ENCODE peak calls at places on chromosomes 1 and 21, in six cellular contexts. Q is cardiac muscle cell, K is iPS DF 6.9, G is neuronal stem cell, B is tibial nerve, J is K562. Z is an unnamed sample.
A peak's percentile ranks its signal among the peaks of the same experiment; 100 is the strongest.

GRCh38 chr1:43009274-43009673 is 50.6 kb upstream of the SLC2A1 start:
- DNase-seq in Q (no peak), K (no peak), G (no peak), B (no peak), J (no peak), Z (no peak)

GRCh38 chr1:30379684-30380624 is 343.4 kb downstream of the MATN1 start:
- DNase-seq in Q (peak; percentile 83), K (peak; percentile 39), G (peak; percentile 75), B (peak; percentile 90), J (peak; percentile 82), Z (no peak)

GRCh38 chr21:42532466-42533181 is 19.0 kb downstream of the SLC37A1 start:
- DNase-seq in Q (no peak), K (no peak), G (no peak), B (peak; percentile 59), J (no peak), Z (peak; percentile 61)

GRCh38 chr21:29228306-29228705 is 70.4 kb upstream of the BACH1 start:
- DNase-seq in Q (peak; percentile 49), K (no peak), G (no peak), B (no peak), J (no peak), Z (no peak)

GRCh38 chr1:34918609-34919561 is 10.6 kb downstream of the DLGAP3 start:
- DNase-seq in Q (no peak), K (no peak), G (no peak), B (no peak), J (peak; percentile 41), Z (peak; percentile 13)

GRCh38 chr1:163250382-163250974 is 47.8 kb upstream of the RGS5 start:
- DNase-seq in Q (no peak), K (no peak), G (no peak), B (no peak), J (no peak), Z (no peak)

GRCh38 chr1:72140222-72140621 is 142.1 kb downstream of the NEGR1 start:
- DNase-seq in Q (no peak), K (no peak), G (no peak), B (no peak), J (no peak), Z (no peak)

GRCh38 chr1:181896824-181897223 is 164.7 kb downstream of the ZNF648 start:
- DNase-seq in Q (no peak), K (no peak), G (no peak), B (no peak), J (no peak), Z (no peak)

GRCh38 chr21:15687208-15687607 is 42.6 kb upstream of the USP25 start:
- DNase-seq in Q (no peak), K (no peak), G (no peak), B (no peak), J (no peak), Z (no peak)

GRCh38 chr1:221965252-221965651 is 223.4 kb upstream of the DUSP10 start:
- DNase-seq in Q (no peak), K (no peak), G (no peak), B (no peak), J (no peak), Z (no peak)

GRCh38 chr21:44983421-44984206 is 43.8 kb downstream of the SLX9 start:
- DNase-seq in Q (no peak), K (no peak), G (no peak), B (no peak), J (no peak), Z (no peak)

GRCh38 chr1:201436461-201436860 is 14.9 kb upstream of the TNNI1 start:
- DNase-seq in Q (no peak), K (no peak), G (no peak), B (no peak), J (peak; percentile 49), Z (no peak)

GRCh38 chr1:151756291-151756690 is 7.0 kb downstream of the MRPL9 start:
- DNase-seq in Q (peak; percentile 14), K (no peak), G (no peak), B (no peak), J (no peak), Z (no peak)

GRCh38 chr1:230424440-230425251 is 1.5 kb downstream of the PGBD5 start:
- DNase-seq in Q (no peak), K (no peak), G (no peak), B (no peak), J (no peak), Z (no peak)

GRCh38 chr1:164360265-164360664 is 198.7 kb upstream of the PBX1 start:
- DNase-seq in Q (no peak), K (no peak), G (no peak), B (no peak), J (no peak), Z (no peak)

GRCh38 chr1:241250465-241250864 is 106.5 kb downstream of the RGS7 start:
- DNase-seq in Q (no peak), K (no peak), G (no peak), B (no peak), J (no peak), Z (no peak)

GRCh38 chr1:9293512-9294439 is 1.1 kb downstream of the SPSB1 start:
- DNase-seq in Q (peak; percentile 42), K (no peak), G (no peak), B (no peak), J (peak; percentile 61), Z (peak; percentile 47)

DNA sequence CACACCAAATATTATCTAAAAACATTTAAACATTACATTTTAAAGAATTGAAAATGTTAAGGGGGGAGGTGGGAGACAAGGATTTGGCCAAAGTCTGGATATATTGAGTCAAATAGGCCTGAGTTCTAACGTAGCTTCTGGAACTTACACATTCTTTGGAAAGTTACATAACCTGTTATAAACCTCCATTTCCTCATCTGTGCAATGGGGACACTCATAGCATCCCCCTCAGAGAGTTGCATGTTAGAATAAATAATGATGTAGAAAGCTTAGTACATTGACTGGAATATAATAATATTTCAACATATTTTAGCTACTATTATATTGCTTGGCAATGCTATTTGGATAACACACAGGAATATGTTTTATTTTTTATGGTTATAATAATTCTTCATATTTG is 117.7 kb downstream of the ATG4C start:
- DNase-seq in Q (no peak), K (no peak), G (no peak), B (no peak), J (no peak), Z (no peak)
- H3K36me3 ChIP-seq in Q (no peaks in the 10 kb centered on the region), K (no peaks in the 10 kb centered on the region), G (no peaks in the 10 kb centered on the region), B (no peaks in the 10 kb centered on the region), J (no peaks in the 10 kb centered on the region), Z (no peaks in the 10 kb centered on the region)

GRCh38 chr1:64516803-64517568 is 47.1 kb downstream of the CACHD1 start:
- DNase-seq in Q (no peak), K (no peak), G (no peak), B (no peak), J (no peak), Z (no peak)
- H3K4me1 ChIP-seq in Q (peaks cover 55% of the 10 kb centered on the region), K (peaks cover 17% of the 10 kb centered on the region), G (peaks cover 39% of the 10 kb centered on the region), B (peaks cover 39% of the 10 kb centered on the region), J (no peaks in the 10 kb centered on the region), Z (peaks cover 77% of the 10 kb centered on the region)

GRCh38 chr1:23396380-23396779 is 26.7 kb upstream of the ZNF436 start:
- DNase-seq in Q (no peak), K (no peak), G (no peak), B (no peak), J (no peak), Z (no peak)

GRCh38 chr1:23394664-23395063 is 25.0 kb upstream of the ZNF436 start:
- DNase-seq in Q (peak; percentile 96), K (peak; percentile 39), G (no peak), B (peak; percentile 69), J (no peak), Z (peak; percentile 86)

GRCh38 chr1:23395849-23396248 is 26.2 kb upstream of the ZNF436 start:
- DNase-seq in Q (no peak), K (no peak), G (no peak), B (no peak), J (no peak), Z (no peak)

GRCh38 chr1:23394176-23394575 is 24.5 kb upstream of the ZNF436 start:
- DNase-seq in Q (peak; percentile 98), K (no peak), G (no peak), B (no peak), J (no peak), Z (no peak)

DNA sequence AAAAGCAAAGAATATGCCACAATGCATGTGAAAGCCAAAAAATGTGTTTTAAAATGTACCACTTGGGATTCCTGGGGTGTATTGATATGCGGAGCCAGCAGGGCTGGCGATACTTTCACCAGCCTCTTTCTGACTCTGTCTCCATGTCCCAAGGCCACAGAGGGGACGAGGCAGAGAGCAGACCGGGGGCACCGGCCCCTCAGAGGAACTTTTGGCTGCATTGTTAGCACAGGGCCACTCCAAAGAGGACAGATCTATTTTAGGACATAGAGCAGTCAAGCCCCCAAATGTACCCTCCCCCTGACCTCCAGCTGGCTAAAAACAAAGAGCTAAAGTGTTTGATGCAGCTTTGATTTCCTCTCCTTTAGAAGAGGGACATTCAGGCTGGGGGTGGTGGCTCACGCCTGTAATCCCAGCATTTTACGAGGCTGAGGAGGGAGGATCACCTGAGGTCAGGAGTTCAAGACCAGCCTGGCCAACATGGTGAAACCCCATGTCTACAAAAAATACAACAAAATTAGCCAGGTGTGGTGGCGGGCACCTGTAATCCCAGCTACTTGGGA is 25.6 kb upstream of the ZNF436 start:
- DNase-seq in Q (no peak), K (no peak), G (no peak), B (no peak), J (no peak), Z (no peak)
- H3K27me3 ChIP-seq in Q (no peaks in the 10 kb centered on the region), K (peaks cover 36% of the 10 kb centered on the region), G (no peaks in the 10 kb centered on the region), B (no peaks in the 10 kb centered on the region), J (no peaks in the 10 kb centered on the region), Z (no peaks in the 10 kb centered on the region)

GRCh38 chr1:154429841-154430611 is 24.9 kb downstream of the IL6R start:
- DNase-seq in Q (no peak), K (no peak), G (no peak), B (no peak), J (no peak), Z (no peak)

GRCh38 chr1:154431586-154432373 is 26.6 kb downstream of the IL6R start:
- DNase-seq in Q (peak; percentile 95), K (no peak), G (no peak), B (no peak), J (peak; percentile 33), Z (no peak)

GRCh38 chr1:154430903-154431302 is 25.8 kb downstream of the IL6R start:
- DNase-seq in Q (peak; percentile 46), K (no peak), G (no peak), B (no peak), J (peak; percentile 67), Z (no peak)

GRCh38 chr1:154427173-154428139 is 22.3 kb downstream of the IL6R start:
- DNase-seq in Q (peak; percentile 60), K (no peak), G (no peak), B (peak; percentile 69), J (no peak), Z (peak; percentile 60)

GRCh38 chr1:154429118-154429517 is 24.0 kb downstream of the IL6R start:
- DNase-seq in Q (no peak), K (no peak), G (no peak), B (no peak), J (no peak), Z (no peak)
- H3K36me3 ChIP-seq in Q (no peaks in the 10 kb centered on the region), K (no peaks in the 10 kb centered on the region), G (no peaks in the 10 kb centered on the region), B (no peaks in the 10 kb centered on the region), J (no peaks in the 10 kb centered on the region), Z (no peaks in the 10 kb centered on the region)

Z was measured in heart right ventricle.